ENCODE peak calls at places on chromosome 12, in six cellular contexts. A is fibroblast of mammary gland; N is stimulated activated CD8-positive, alpha-beta memory T cell treated with anti-CD3 and anti-CD28 coated beads, Interleukin-7, amount 100 ng/mL, for 1 hour; E is Right ventricle myocardium superior; B is thyroid gland; V is uterus. U is an unnamed sample.

GRCh38 chr12:69284131-69284530 is 44.8 kb downstream of the CPSF6 start:
- DNase-seq in A (peak; percentile 81), N (no peak), E (peak; percentile 88), B (peak; percentile 61), V (peak; percentile 62), U (peak; percentile 100)

GRCh38 chr12:86601550-86602308 is 345.5 kb upstream of the MGAT4C start:
- DNase-seq in A (no peak), N (no peak), E (peak; percentile 22), B (no peak), V (no peak), U (no peak)

GRCh38 chr12:53949631-53950440 is 4.9 kb upstream of the HOXC12 start:
- DNase-seq in A (no peak), N (no peak), E (no peak), B (no peak), V (no peak), U (no peak)

GRCh38 chr12:5565933-5566632 is 134.2 kb downstream of the NTF3 start:
- DNase-seq in A (no peak), N (no peak), E (no peak), B (no peak), V (no peak), U (no peak)

GRCh38 chr12:29739279-29739991 is 44.3 kb downstream of the TMTC1 start:
- DNase-seq in A (peak; percentile 76), N (no peak), E (no peak), B (no peak), V (no peak), U (no peak)

GRCh38 chr12:40107098-40107802 is 1.4 kb upstream of the SLC2A13 start:
- DNase-seq in A (peak; percentile 75), N (peak; percentile 73), E (peak; percentile 95), B (peak; percentile 86), V (peak; percentile 95), U (peak; percentile 95)

GRCh38 chr12:14452865-14453264 is 87.4 kb downstream of the ATF7IP start:
- DNase-seq in A (no peak), N (no peak), E (no peak), B (no peak), V (no peak), U (no peak)

GRCh38 chr12:88544991-88545684 is 35.1 kb downstream of the KITLG start:
- DNase-seq in A (peak; percentile 71), N (no peak), E (no peak), B (no peak), V (no peak), U (no peak)

GRCh38 chr12:12590961-12591360 is 20.7 kb upstream of the CREBL2 start:
- DNase-seq in A (no peak), N (no peak), E (no peak), B (no peak), V (no peak), U (no peak)

GRCh38 chr12:75985566-75985965 is 46.0 kb downstream of the PHLDA1 start:
- DNase-seq in A (no peak), N (no peak), E (no peak), B (no peak), V (no peak), U (no peak)

GRCh38 chr12:40378721-40379120 is 153.9 kb downstream of the LRRK2 start:
- DNase-seq in A (no peak), N (no peak), E (no peak), B (no peak), V (no peak), U (no peak)

GRCh38 chr12:49097381-49097780 is 2.8 kb upstream of the DHH start:
- DNase-seq in A (no peak), N (no peak), E (no peak), B (no peak), V (no peak), U (no peak)

GRCh38 chr12:130879212-130879686 is 7.4 kb downstream of the RAN start:
- DNase-seq in A (no peak), N (no peak), E (peak; percentile 40), B (no peak), V (no peak), U (no peak)

GRCh38 chr12:92729773-92730305 is 27.1 kb downstream of the PLEKHG7 start:
- DNase-seq in A (no peak), N (no peak), E (no peak), B (no peak), V (no peak), U (no peak)

U was measured in GOT3.